ENCODE peak calls at places on chromosomes 1 and 21, in ten cellular contexts. Z is fibroblast of lung, N is endothelial cell, W is IMR-90, A is heart left ventricle, Q is body of pancreas, X is GM20000, B is AG10803, O is ascending aorta, G is bronchial epithelial cell. E is an unnamed sample.

GRCh38 chr1:59595774-59596173 is 219.0 kb upstream of the HOOK1 start:
- DNase-seq in G (peak), A (no peak), Q (no peak), W (peak), X (no peak), N (no peak), O (no peak), B (peak), Z (peak), E (peak)

GRCh38 chr1:17158961-17159360 is 39.7 kb upstream of the PADI2 start:
- DNase-seq in N (no peak), Z (no peak), O (no peak), X (no peak), W (no peak), A (no peak), B (peak), G (no peak), Q (no peak), E (no peak)

GRCh38 chr1:10225573-10225972 is 15.2 kb downstream of the KIF1B start:
- DNase-seq in W (peak), A (no peak), G (no peak), B (peak), X (no peak), O (no peak), Q (no peak), N (no peak), Z (no peak), E (no peak)

GRCh38 chr1:89739013-89739843 is 81.6 kb upstream of the LRRC8D start:
- DNase-seq in Q (no peak), N (no peak), B (peak), O (no peak), X (peak), A (no peak), W (peak), G (peak), Z (no peak), E (peak)

GRCh38 chr1:10236405-10237156 is 26.2 kb downstream of the KIF1B start:
- DNase-seq in Z (no peak), X (no peak), O (no peak), W (peak), N (no peak), G (no peak), B (peak), A (no peak), Q (no peak), E (no peak)

GRCh38 chr21:37525810-37526209 is 159.2 kb downstream of the DYRK1A start:
- DNase-seq in Z (no peak), W (peak), A (no peak), G (no peak), O (no peak), B (no peak), N (no peak), Q (no peak), X (no peak), E (no peak)

GRCh38 chr1:114181356-114181755 is 27.7 kb upstream of the SYT6 start:
- DNase-seq in W (no peak), X (no peak), Z (no peak), N (no peak), A (no peak), O (no peak), B (no peak), G (no peak), Q (no peak), E (no peak)

GRCh38 chr1:192559115-192560006 is 16.2 kb upstream of the RGS1 start:
- DNase-seq in G (peak), N (no peak), Q (no peak), W (peak), A (no peak), Z (peak), X (peak), B (peak), O (no peak), E (peak)

GRCh38 chr1:165575700-165576099 is 31.9 kb downstream of the LRRC52 start:
- DNase-seq in W (no peak), B (no peak), G (no peak), Q (no peak), Z (no peak), O (no peak), N (no peak), A (peak), X (no peak), E (no peak)

GRCh38 chr1:2190491-2190976 is 4.0 kb downstream of the FAAP20 start:
- DNase-seq in B (no peak), A (no peak), O (no peak), W (no peak), Q (no peak), X (no peak), G (no peak), N (no peak), Z (no peak), E (no peak)

GRCh38 chr1:65180977-65181376 is 33.0 kb downstream of the AK4 start:
- DNase-seq in Z (no peak), O (no peak), A (no peak), N (no peak), G (no peak), Q (no peak), X (no peak), B (no peak), W (no peak), E (no peak)

GRCh38 chr1:116504308-116505156 is 66.3 kb downstream of the CD58 start:
- DNase-seq in G (peak), N (no peak), X (peak), Z (peak), B (peak), A (peak), W (peak), O (peak), Q (no peak), E (peak)

GRCh38 chr1:20119351-20119750 is at the start of gene PLA2G2D:
- DNase-seq in W (no peak), X (no peak), G (no peak), B (no peak), A (no peak), Z (no peak), O (no peak), Q (no peak), N (no peak), E (no peak)

GRCh38 chr1:30990594-30990993 is 74.9 kb downstream of the PUM1 start:
- DNase-seq in X (no peak), N (no peak), A (no peak), O (no peak), W (peak), B (peak), Z (no peak), G (no peak), Q (no peak), E (no peak)

GRCh38 chr1:183379951-183380350 is 38.2 kb downstream of the NMNAT2 start:
- DNase-seq in B (no peak), Q (no peak), X (no peak), A (no peak), O (no peak), W (no peak), N (no peak), G (no peak), Z (no peak), E (no peak)

GRCh38 chr1:166485620-166486019 is 318.8 kb upstream of the FAM78B start:
- DNase-seq in O (no peak), W (no peak), G (peak), N (no peak), Z (no peak), Q (no peak), X (no peak), B (no peak), A (no peak), E (no peak)

GRCh38 chr1:221397606-221398005 is 344.3 kb downstream of the DUSP10 start:
- DNase-seq in Z (no peak), A (no peak), Q (no peak), N (no peak), W (no peak), B (no peak), O (no peak), X (no peak), G (no peak), E (peak)

GRCh38 chr1:79773385-79773784 is 766.9 kb upstream of the ADGRL4 start:
- DNase-seq in Q (no peak), N (no peak), X (no peak), G (no peak), Z (no peak), A (no peak), O (no peak), W (no peak), B (no peak), E (no peak)

DNA sequence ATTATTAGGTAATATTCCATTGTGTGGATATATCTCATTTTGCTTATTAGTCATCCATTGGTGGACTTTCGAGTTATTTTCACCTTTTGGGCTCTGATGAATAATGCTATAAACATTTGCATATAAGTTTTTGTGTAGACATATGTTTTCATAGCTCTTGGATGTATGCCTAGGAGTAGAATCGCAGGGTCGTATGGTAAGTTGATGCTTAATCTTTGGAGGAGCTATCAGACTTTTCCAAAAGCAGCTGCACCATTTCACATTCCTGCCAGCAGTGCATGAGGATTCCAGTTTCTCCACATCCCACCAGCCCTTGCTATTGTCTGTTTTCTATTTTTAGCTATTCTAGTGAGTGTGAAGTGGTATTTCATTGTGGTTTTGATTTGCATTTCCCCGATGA is 120.3 kb upstream of the TMEM51 start:
- DNase-seq in O (no peak), B (peak), Z (peak), N (no peak), Q (no peak), G (peak), X (no peak), W (peak), A (no peak), E (peak)
- TF ChIP-seq CTCF in O (no peak), B (peak), Z (peak), N (peak), Q (no peak), G (peak), X (no peak), W (peak), A (no peak), E (no peak)

GRCh38 chr1:157882560-157882959 is 41.0 kb upstream of the CD5L start:
- DNase-seq in W (no peak), X (no peak), Z (no peak), A (no peak), B (no peak), O (no peak), N (no peak), Q (no peak), G (no peak), E (no peak)
- TF ChIP-seq CTCF in W (no peak), X (no peak), Z (no peak), A (no peak), B (no peak), O (no peak), N (no peak), Q (no peak), G (no peak), E (no peak)

DNA sequence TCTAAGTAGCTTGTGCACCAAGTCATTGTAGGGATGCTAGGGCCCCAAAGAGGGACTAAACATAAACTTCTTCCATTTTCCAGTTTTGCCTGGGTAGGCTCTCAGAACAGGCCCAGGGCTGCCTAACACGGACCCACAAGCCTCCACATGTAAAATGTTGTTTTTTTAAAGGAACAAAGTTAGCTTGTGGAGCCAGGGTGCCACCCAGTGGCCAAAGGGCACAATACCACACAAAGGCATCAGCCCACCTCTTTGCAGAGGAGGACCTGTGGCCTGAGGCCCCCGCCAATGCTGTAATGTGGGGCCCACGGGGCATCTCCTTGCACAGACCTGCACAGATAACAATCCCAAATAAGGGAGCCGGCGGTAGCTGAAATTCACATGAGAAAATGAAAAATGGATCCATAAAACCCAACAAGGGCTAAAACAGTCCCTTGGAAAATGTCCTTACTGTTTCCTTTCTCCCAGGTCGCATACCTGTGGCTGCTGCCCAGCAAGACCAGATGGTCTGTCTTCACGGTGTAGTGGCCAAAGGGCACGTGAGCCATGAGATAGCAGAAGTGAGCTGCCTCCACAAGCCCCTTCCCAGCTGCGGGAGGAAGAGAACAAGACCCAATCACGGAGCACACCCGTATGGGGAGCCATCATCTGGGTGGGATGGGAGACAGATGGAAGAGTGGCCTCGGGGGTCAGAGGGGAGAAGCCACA is 23.8 kb downstream of the SEC16B start:
- DNase-seq in X (peak), Q (peak), Z (peak), A (no peak), O (no peak), B (peak), G (peak), N (peak), W (peak), E (peak)
- TF ChIP-seq CTCF in X (peak), Q (peak), Z (peak), A (peak), O (peak), B (peak), G (peak), N (peak), W (peak), E (peak)

GRCh38 chr1:153928245-153928644 is 5.5 kb upstream of the GATAD2B start:
- DNase-seq in N (no peak), A (no peak), G (no peak), W (no peak), Z (no peak), B (no peak), O (no peak), X (peak), Q (no peak), E (no peak)

GRCh38 chr1:153932071-153932592 is 9.4 kb upstream of the GATAD2B start:
- DNase-seq in G (no peak), O (no peak), Z (no peak), N (no peak), X (no peak), W (no peak), Q (no peak), A (no peak), B (no peak), E (no peak)

GRCh38 chr1:153929433-153929825 is 6.7 kb upstream of the GATAD2B start:
- DNase-seq in A (no peak), Q (no peak), B (no peak), N (no peak), G (no peak), O (no peak), W (no peak), X (no peak), Z (no peak), E (no peak)

GRCh38 chr1:153928776-153929432 is 6.1 kb upstream of the GATAD2B start:
- DNase-seq in B (peak), A (no peak), X (no peak), O (no peak), W (peak), N (no peak), Z (peak), Q (no peak), G (no peak), E (no peak)

DNA sequence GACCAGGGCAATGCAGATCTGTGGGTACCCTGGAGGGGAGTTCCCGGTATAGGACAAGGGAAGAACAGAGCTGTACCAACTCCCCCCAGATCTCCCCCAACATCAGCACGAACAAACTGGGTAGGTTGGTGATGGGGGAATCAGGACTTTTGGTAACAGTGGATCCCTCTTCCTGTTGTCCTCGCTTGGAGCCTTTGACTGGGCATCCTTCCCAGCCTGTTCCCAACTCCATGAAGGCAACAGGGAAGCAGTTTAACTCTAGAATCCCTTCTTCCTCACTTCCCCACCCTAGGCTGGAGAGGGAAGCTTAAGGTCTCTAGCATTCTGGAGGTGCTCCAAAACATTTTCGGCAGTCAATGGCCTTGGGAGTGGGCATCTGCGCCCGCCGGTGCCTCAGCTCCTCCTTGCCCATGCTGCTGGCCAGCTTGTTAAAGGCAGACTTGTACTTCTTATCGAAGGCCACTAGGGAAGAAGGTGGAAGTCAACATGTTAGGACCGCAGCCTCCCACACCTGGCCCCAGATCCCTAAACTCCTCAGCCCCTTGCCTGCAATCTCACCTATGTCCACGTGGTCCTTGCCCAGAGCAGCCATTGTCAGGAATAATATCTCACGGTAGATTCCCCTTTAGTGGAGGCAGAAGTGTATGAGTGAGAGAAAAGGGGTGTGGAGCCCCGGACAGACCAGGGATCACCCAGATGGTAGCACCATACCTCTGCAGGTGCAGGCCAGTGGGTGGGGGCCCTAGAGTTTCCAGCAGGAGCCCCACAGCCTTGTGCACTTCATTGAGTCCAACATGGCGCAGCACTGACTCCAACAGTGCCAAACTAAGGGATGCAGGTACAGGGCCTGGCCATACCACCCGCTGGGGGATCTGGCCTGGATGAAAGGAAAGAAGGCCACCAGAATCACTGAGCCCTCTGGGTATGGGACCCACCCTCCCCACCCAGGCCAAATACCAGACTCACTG is 7.5 kb upstream of the GATAD2B start:
- DNase-seq in W (no peak), A (no peak), B (no peak), N (no peak), X (no peak), O (no peak), Z (no peak), G (no peak), Q (no peak), E (no peak)
- TF ChIP-seq CTCF in W (no peak), A (no peak), B (no peak), N (no peak), X (no peak), O (no peak), Z (no peak), G (no peak), Q (no peak), E (no peak)

GRCh38 chr1:21703318-21703963 is 34.3 kb upstream of the RAP1GAP start:
- DNase-seq in A (no peak), O (no peak), X (peak), Z (peak), B (peak), N (peak), W (peak), Q (no peak), G (peak), E (peak)
- TF ChIP-seq CTCF in A (peak), O (no peak), X (no peak), Z (peak), B (peak), N (peak), W (peak), Q (peak), G (peak), E (peak)

GRCh38 chr1:206705744-206706297 is 21.1 kb downstream of the MAPKAPK2 start:
- DNase-seq in W (no peak), O (no peak), Z (no peak), B (no peak), G (no peak), Q (no peak), X (no peak), A (peak), N (no peak), E (no peak)

GRCh38 chr1:206705187-206705586 is 20.5 kb downstream of the MAPKAPK2 start:
- DNase-seq in Z (peak), W (peak), G (peak), B (peak), N (no peak), A (no peak), X (no peak), O (peak), Q (no peak), E (no peak)

GRCh38 chr1:206706806-206707205 is 22.1 kb downstream of the MAPKAPK2 start:
- DNase-seq in W (no peak), X (no peak), O (no peak), B (no peak), N (no peak), Z (no peak), G (no peak), A (no peak), Q (no peak), E (no peak)

GRCh38 chr1:206708058-206708457 is 23.4 kb downstream of the MAPKAPK2 start:
- DNase-seq in B (no peak), W (no peak), Z (no peak), O (no peak), X (no peak), A (no peak), N (no peak), Q (no peak), G (no peak), E (no peak)

DNA sequence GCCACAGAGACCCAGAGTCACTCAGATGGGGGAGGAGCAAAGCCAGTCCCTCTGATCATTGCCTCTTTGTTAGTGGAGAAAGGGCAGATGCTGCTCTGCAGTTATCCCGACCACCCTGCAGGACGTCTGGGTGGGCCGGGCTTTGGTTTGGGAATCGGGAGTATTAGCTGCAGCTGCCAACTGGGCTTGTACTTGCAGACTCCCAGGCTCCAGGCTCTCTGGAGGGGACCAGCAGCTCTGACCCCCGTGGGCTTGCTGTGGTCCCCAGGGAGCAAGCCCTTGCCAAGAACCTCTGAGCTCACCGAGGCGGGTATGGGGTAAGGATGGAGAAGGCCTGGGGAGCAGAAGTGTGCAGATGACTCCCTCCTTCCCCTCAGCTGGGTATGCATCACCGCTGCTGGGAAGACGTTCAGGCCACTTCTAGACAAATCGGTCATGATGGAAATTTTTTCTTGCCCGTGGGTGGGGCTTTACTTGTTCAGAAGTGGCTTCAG is 21.6 kb downstream of the MAPKAPK2 start:
- DNase-seq in O (peak), N (no peak), Q (no peak), G (no peak), A (peak), Z (peak), X (no peak), B (peak), W (peak), E (no peak)
- TF ChIP-seq CTCF in O (no peak), N (no peak), Q (no peak), G (no peak), A (no peak), Z (no peak), X (no peak), B (no peak), W (no peak), E (no peak)